ENCODE peak calls at places on chromosomes 11 and 22, in eight cellular contexts. One of them, this sample, is unnamed.

GRCh38 chr22:36467946-36468345 is 13.5 kb downstream of the TXN2 start:
- DNase-seq in trophoblast cell: peak
- DNase-seq in CD4-positive, CD25-positive, alpha-beta regulatory T cell: no peak
- DNase-seq in fibroblast of lung: peak
- DNase-seq in neural crest cell: no peak
- DNase-seq in activated CD4-positive, alpha-beta T cell treated with anti-CD3 and anti-CD28 coated beads, Interleukin-2, amount 50 U/mL, for 48 hours: peak
- DNase-seq in right cardiac atrium: peak
- DNase-seq in retinal pigment epithelial cell: no peak
- DNase-seq in this sample: no peak

GRCh38 chr22:30600925-30601324 is 6.0 kb upstream of the TCN2 start:
- DNase-seq in trophoblast cell: no peak
- DNase-seq in CD4-positive, CD25-positive, alpha-beta regulatory T cell: no peak
- DNase-seq in fibroblast of lung: no peak
- DNase-seq in neural crest cell: no peak
- DNase-seq in activated CD4-positive, alpha-beta T cell treated with anti-CD3 and anti-CD28 coated beads, Interleukin-2, amount 50 U/mL, for 48 hours: no peak
- DNase-seq in right cardiac atrium: no peak
- DNase-seq in retinal pigment epithelial cell: no peak
- DNase-seq in this sample: no peak

GRCh38 chr11:125345706-125346561 is 150.1 kb downstream of the FEZ1 start:
- DNase-seq in trophoblast cell: peak
- DNase-seq in CD4-positive, CD25-positive, alpha-beta regulatory T cell: no peak
- DNase-seq in fibroblast of lung: peak
- DNase-seq in neural crest cell: peak
- DNase-seq in activated CD4-positive, alpha-beta T cell treated with anti-CD3 and anti-CD28 coated beads, Interleukin-2, amount 50 U/mL, for 48 hours: peak
- DNase-seq in right cardiac atrium: peak
- DNase-seq in retinal pigment epithelial cell: no peak
- DNase-seq in this sample: peak

GRCh38 chr11:118691926-118692830 is 12.7 kb upstream of the TREH start:
- DNase-seq in trophoblast cell: peak
- DNase-seq in CD4-positive, CD25-positive, alpha-beta regulatory T cell: peak
- DNase-seq in fibroblast of lung: peak
- DNase-seq in neural crest cell: no peak
- DNase-seq in activated CD4-positive, alpha-beta T cell treated with anti-CD3 and anti-CD28 coated beads, Interleukin-2, amount 50 U/mL, for 48 hours: peak
- DNase-seq in right cardiac atrium: no peak
- DNase-seq in retinal pigment epithelial cell: no peak
- DNase-seq in this sample: peak

GRCh38 chr11:88576741-88577140 is 239.2 kb upstream of the CTSC start:
- DNase-seq in trophoblast cell: no peak
- DNase-seq in CD4-positive, CD25-positive, alpha-beta regulatory T cell: no peak
- DNase-seq in fibroblast of lung: no peak
- DNase-seq in neural crest cell: no peak
- DNase-seq in activated CD4-positive, alpha-beta T cell treated with anti-CD3 and anti-CD28 coated beads, Interleukin-2, amount 50 U/mL, for 48 hours: no peak
- DNase-seq in right cardiac atrium: no peak
- DNase-seq in retinal pigment epithelial cell: no peak
- DNase-seq in this sample: no peak

GRCh38 chr22:27906241-27906640 is 12.8 kb downstream of the PITPNB start:
- DNase-seq in trophoblast cell: no peak
- DNase-seq in CD4-positive, CD25-positive, alpha-beta regulatory T cell: no peak
- DNase-seq in fibroblast of lung: no peak
- DNase-seq in neural crest cell: no peak
- DNase-seq in activated CD4-positive, alpha-beta T cell treated with anti-CD3 and anti-CD28 coated beads, Interleukin-2, amount 50 U/mL, for 48 hours: no peak
- DNase-seq in right cardiac atrium: no peak
- DNase-seq in retinal pigment epithelial cell: no peak
- DNase-seq in this sample: no peak

GRCh38 chr11:19539861-19540260 is 172.8 kb upstream of the NAV2 start:
- DNase-seq in trophoblast cell: no peak
- DNase-seq in CD4-positive, CD25-positive, alpha-beta regulatory T cell: no peak
- DNase-seq in fibroblast of lung: no peak
- DNase-seq in neural crest cell: no peak
- DNase-seq in activated CD4-positive, alpha-beta T cell treated with anti-CD3 and anti-CD28 coated beads, Interleukin-2, amount 50 U/mL, for 48 hours: no peak
- DNase-seq in right cardiac atrium: no peak
- DNase-seq in retinal pigment epithelial cell: no peak
- DNase-seq in this sample: no peak

GRCh38 chr11:2130881-2131352 is 8.3 kb downstream of the IGF2 start:
- DNase-seq in trophoblast cell: no peak
- DNase-seq in CD4-positive, CD25-positive, alpha-beta regulatory T cell: no peak
- DNase-seq in fibroblast of lung: no peak
- DNase-seq in neural crest cell: no peak
- DNase-seq in activated CD4-positive, alpha-beta T cell treated with anti-CD3 and anti-CD28 coated beads, Interleukin-2, amount 50 U/mL, for 48 hours: no peak
- DNase-seq in right cardiac atrium: no peak
- DNase-seq in retinal pigment epithelial cell: no peak
- DNase-seq in this sample: no peak

GRCh38 chr11:45755281-45755859 is 49.6 kb upstream of the SLC35C1 start:
- DNase-seq in trophoblast cell: no peak
- DNase-seq in CD4-positive, CD25-positive, alpha-beta regulatory T cell: no peak
- DNase-seq in fibroblast of lung: no peak
- DNase-seq in neural crest cell: no peak
- DNase-seq in activated CD4-positive, alpha-beta T cell treated with anti-CD3 and anti-CD28 coated beads, Interleukin-2, amount 50 U/mL, for 48 hours: no peak
- DNase-seq in right cardiac atrium: peak
- DNase-seq in retinal pigment epithelial cell: no peak
- DNase-seq in this sample: no peak